ENCODE peak calls at places on chromosomes 11 and 22, in five cellular contexts. One of them, this sample, is unnamed.

GRCh38 chr11:47980907-47981621 is 705 bp downstream of the PTPRJ start:
- DNase-seq in HepG2: no peak
- DNase-seq in H1: no peak
- DNase-seq in K562: no peak
- DNase-seq in GM12878: no peak
- DNase-seq in this sample: peak; percentile 72

GRCh38 chr11:134032501-134033091 is 36.3 kb upstream of the JAM3 start:
- DNase-seq in HepG2: no peak
- DNase-seq in H1: no peak
- DNase-seq in K562: no peak
- DNase-seq in GM12878: no peak
- DNase-seq in this sample: peak; percentile 51

GRCh38 chr11:2912038-2912410 is 17.2 kb downstream of the PHLDA2 start:
- DNase-seq in HepG2: no peak
- DNase-seq in H1: no peak
- DNase-seq in K562: no peak
- DNase-seq in GM12878: no peak
- DNase-seq in this sample: no peak

GRCh38 chr11:9462172-9462799 is 1.5 kb downstream of the ZNF143 start:
- DNase-seq in HepG2: no peak
- DNase-seq in H1: no peak
- DNase-seq in K562: no peak
- DNase-seq in GM12878: no peak
- DNase-seq in this sample: no peak

GRCh38 chr22:35197071-35197470 is 60.2 kb upstream of the HMGXB4 start:
- DNase-seq in HepG2: no peak
- DNase-seq in H1: no peak
- DNase-seq in K562: no peak
- DNase-seq in GM12878: no peak
- DNase-seq in this sample: no peak

GRCh38 chr22:27419473-27419872 is 382.1 kb downstream of the MN1 start:
- DNase-seq in HepG2: no peak
- DNase-seq in H1: no peak
- DNase-seq in K562: no peak
- DNase-seq in GM12878: no peak
- DNase-seq in this sample: no peak

GRCh38 chr11:43830928-43831440 is 49.6 kb upstream of the ALKBH3 start:
- DNase-seq in HepG2: peak; percentile 82
- DNase-seq in H1: peak; percentile 7
- DNase-seq in K562: peak; percentile 34
- DNase-seq in GM12878: no peak
- DNase-seq in this sample: no peak

GRCh38 chr11:109892321-109892794 is 200.8 kb upstream of the ZC3H12C start:
- DNase-seq in HepG2: no peak
- DNase-seq in H1: peak; percentile 34
- DNase-seq in K562: peak; percentile 56
- DNase-seq in GM12878: no peak
- DNase-seq in this sample: no peak

GRCh38 chr11:34263462-34264186 is 94.2 kb downstream of the ABTB2 start:
- DNase-seq in HepG2: peak; percentile 36
- DNase-seq in H1: no peak
- DNase-seq in K562: no peak
- DNase-seq in GM12878: no peak
- DNase-seq in this sample: no peak

GRCh38 chr11:103157542-103157941 is 48.3 kb downstream of the DYNC2H1 start:
- DNase-seq in HepG2: no peak
- DNase-seq in H1: no peak
- DNase-seq in K562: no peak
- DNase-seq in GM12878: no peak
- DNase-seq in this sample: no peak

GRCh38 chr11:63710476-63711217 is 29.3 kb downstream of the RTN3 start:
- DNase-seq in HepG2: no peak
- DNase-seq in H1: no peak
- DNase-seq in K562: peak; percentile 69
- DNase-seq in GM12878: no peak
- DNase-seq in this sample: no peak

GRCh38 chr22:42929838-42930155 is 72.7 kb upstream of the ARFGAP3 start:
- DNase-seq in HepG2: no peak
- DNase-seq in H1: no peak
- DNase-seq in K562: no peak
- DNase-seq in GM12878: no peak
- DNase-seq in this sample: no peak

GRCh38 chr11:43282607-43283440 is 29.0 kb upstream of the API5 start:
- DNase-seq in HepG2: peak; percentile 9
- DNase-seq in H1: no peak
- DNase-seq in K562: peak; percentile 75
- DNase-seq in GM12878: no peak
- DNase-seq in this sample: peak; percentile 60

GRCh38 chr11:58926695-58927094 is 12.6 kb upstream of the GLYATL1 start:
- DNase-seq in HepG2: no peak
- DNase-seq in H1: no peak
- DNase-seq in K562: no peak
- DNase-seq in GM12878: no peak
- DNase-seq in this sample: no peak

GRCh38 chr22:41341012-41341411 is 39.7 kb downstream of the ZC3H7B start:
- DNase-seq in HepG2: no peak
- DNase-seq in H1: no peak
- DNase-seq in K562: no peak
- DNase-seq in GM12878: no peak
- DNase-seq in this sample: no peak
- TF ChIP-seq ATF2 in HepG2: no peak
- TF ChIP-seq ATF2 in H1: no peak
- TF ChIP-seq ATF2 in K562: no peak
- TF ChIP-seq ATF2 in GM12878: no peak
- TF ChIP-seq ATF2 in this sample: no peak

DNA sequence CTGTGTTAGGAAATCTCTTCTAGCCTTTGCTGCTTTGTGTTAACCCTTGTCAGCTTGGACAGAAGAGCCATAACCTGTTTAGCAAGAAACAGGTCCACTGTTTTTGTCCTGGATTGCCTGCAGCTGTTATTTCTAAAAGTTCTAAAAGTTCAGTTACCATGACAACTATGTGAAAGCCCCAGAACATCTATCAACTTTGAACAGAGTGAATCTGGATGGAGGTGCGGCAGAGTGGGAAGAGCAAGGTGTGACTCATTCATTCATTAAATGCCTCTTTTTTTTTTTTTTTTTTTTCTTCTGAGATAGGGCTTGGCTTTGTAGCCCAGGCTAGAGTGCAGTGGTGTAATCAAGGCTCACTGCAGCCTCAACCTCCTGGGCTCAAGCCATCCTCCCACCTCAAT is 50.5 kb downstream of the RBX1 start:
- DNase-seq in HepG2: peak; percentile 41
- DNase-seq in H1: no peak
- DNase-seq in K562: no peak
- DNase-seq in GM12878: no peak
- DNase-seq in this sample: no peak
- TF ChIP-seq USF2 in HepG2: no peak
- TF ChIP-seq USF2 in H1: no peak
- TF ChIP-seq USF2 in K562: no peak
- TF ChIP-seq USF2 in GM12878: no peak
- TF ChIP-seq USF2 in this sample: no peak

GRCh38 chr11:36672815-36673450 is 74.9 kb upstream of the RAG2 start:
- DNase-seq in HepG2: peak; percentile 55
- DNase-seq in H1: no peak
- DNase-seq in K562: peak; percentile 55
- DNase-seq in GM12878: no peak
- DNase-seq in this sample: no peak
- TF ChIP-seq ATF2 in HepG2: no peak
- TF ChIP-seq ATF2 in H1: no peak
- TF ChIP-seq ATF2 in K562: no peak
- TF ChIP-seq ATF2 in GM12878: no peak
- TF ChIP-seq ATF2 in this sample: no peak

DNA sequence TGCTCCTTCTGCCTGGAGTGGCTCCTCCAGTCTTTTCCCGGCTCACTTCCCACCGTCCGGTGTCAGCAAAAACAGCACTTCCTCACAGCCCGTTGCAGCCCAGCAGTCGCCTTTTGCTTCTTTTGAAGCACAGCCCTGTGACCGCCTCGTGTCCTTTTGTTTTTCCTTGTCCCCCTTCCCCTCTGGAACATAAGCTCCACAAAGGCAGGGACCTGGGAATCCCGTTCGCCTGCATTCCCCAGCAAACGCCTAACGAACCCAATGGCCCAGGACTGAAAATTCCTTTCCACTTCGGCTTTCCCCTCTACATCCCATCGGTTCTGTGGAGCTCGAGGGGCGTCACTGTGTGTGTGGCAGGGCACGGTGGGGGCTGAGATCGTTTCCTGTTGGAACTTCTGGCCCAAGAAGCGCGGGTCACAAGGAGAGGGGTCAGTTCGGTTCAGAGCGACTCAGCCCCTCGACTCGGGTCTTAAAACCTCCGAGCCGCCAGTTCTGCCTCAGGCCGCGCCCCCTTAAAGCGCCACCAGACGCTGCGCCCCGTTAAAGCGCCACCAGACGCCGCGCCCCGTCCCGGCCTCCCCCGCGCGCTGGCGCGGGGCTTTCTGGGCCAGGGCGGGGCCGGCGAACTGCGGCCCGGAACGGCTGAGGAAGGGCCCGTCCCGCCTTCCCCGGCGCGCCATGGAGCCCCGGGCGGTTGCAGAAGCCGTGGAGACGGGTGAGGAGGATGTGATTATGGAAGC is 839 bp downstream of the RIC8A start:
- DNase-seq in HepG2: peak; percentile 55
- DNase-seq in H1: peak; percentile 29
- DNase-seq in K562: peak; percentile 91
- DNase-seq in GM12878: no peak
- DNase-seq in this sample: peak; percentile 72
- TF ChIP-seq USF2 in HepG2: no peak
- TF ChIP-seq USF2 in H1: no peak
- TF ChIP-seq USF2 in K562: no peak
- TF ChIP-seq USF2 in GM12878: no peak
- TF ChIP-seq USF2 in this sample: no peak

GRCh38 chr11:75562048-75562835 is at the start of gene SERPINH1:
- DNase-seq in HepG2: peak; percentile 81
- DNase-seq in H1: no peak
- DNase-seq in K562: peak; percentile 91
- DNase-seq in GM12878: peak; percentile 58
- DNase-seq in this sample: peak; percentile 78
- TF ChIP-seq ATF2 in HepG2: no peak
- TF ChIP-seq ATF2 in H1: no peak
- TF ChIP-seq ATF2 in K562: no peak
- TF ChIP-seq ATF2 in GM12878: no peak
- TF ChIP-seq ATF2 in this sample: no peak

GRCh38 chr11:129066229-129066628 is 123.6 kb upstream of the TP53AIP1 start:
- DNase-seq in HepG2: no peak
- DNase-seq in H1: no peak
- DNase-seq in K562: no peak
- DNase-seq in GM12878: no peak
- DNase-seq in this sample: no peak
- TF ChIP-seq USF2 in HepG2: no peak
- TF ChIP-seq USF2 in H1: no peak
- TF ChIP-seq USF2 in K562: no peak
- TF ChIP-seq USF2 in GM12878: no peak
- TF ChIP-seq USF2 in this sample: no peak